ENCODE peak calls at places on chromosomes 16 and 17, in seven cellular contexts. One of them, this sample, is unnamed.

GRCh38 chr16:4360538-4361021 is 9.5 kb upstream of the PAM16 start:
- DNase-seq in hepatic stellate cell: no peak
- DNase-seq in stimulated activated CD8-positive, alpha-beta memory T cell treated with anti-CD3 and anti-CD28 coated beads, Interleukin-7, amount 100 ng/mL, for 24 hours: no peak
- DNase-seq in esophagus squamous epithelium: no peak
- DNase-seq in IMR-90: no peak
- DNase-seq in GM19239: no peak
- DNase-seq in right cardiac atrium: peak
- DNase-seq in this sample: no peak

GRCh38 chr17:16975266-16975651 is 3.3 kb upstream of the TNFRSF13B start:
- DNase-seq in hepatic stellate cell: no peak
- DNase-seq in stimulated activated CD8-positive, alpha-beta memory T cell treated with anti-CD3 and anti-CD28 coated beads, Interleukin-7, amount 100 ng/mL, for 24 hours: no peak
- DNase-seq in esophagus squamous epithelium: no peak
- DNase-seq in IMR-90: no peak
- DNase-seq in GM19239: no peak
- DNase-seq in right cardiac atrium: no peak
- DNase-seq in this sample: no peak

GRCh38 chr17:39122982-39123381 is 28.5 kb downstream of the PLXDC1 start:
- DNase-seq in hepatic stellate cell: no peak
- DNase-seq in stimulated activated CD8-positive, alpha-beta memory T cell treated with anti-CD3 and anti-CD28 coated beads, Interleukin-7, amount 100 ng/mL, for 24 hours: no peak
- DNase-seq in esophagus squamous epithelium: no peak
- DNase-seq in IMR-90: no peak
- DNase-seq in GM19239: no peak
- DNase-seq in right cardiac atrium: peak
- DNase-seq in this sample: no peak

GRCh38 chr17:48047741-48048320 is 328 bp upstream of the NFE2L1 start:
- DNase-seq in hepatic stellate cell: peak
- DNase-seq in stimulated activated CD8-positive, alpha-beta memory T cell treated with anti-CD3 and anti-CD28 coated beads, Interleukin-7, amount 100 ng/mL, for 24 hours: peak
- DNase-seq in esophagus squamous epithelium: peak
- DNase-seq in IMR-90: peak
- DNase-seq in GM19239: peak
- DNase-seq in right cardiac atrium: peak
- DNase-seq in this sample: peak

GRCh38 chr16:53781023-53781605 is 77.2 kb downstream of the FTO start:
- DNase-seq in hepatic stellate cell: no peak
- DNase-seq in stimulated activated CD8-positive, alpha-beta memory T cell treated with anti-CD3 and anti-CD28 coated beads, Interleukin-7, amount 100 ng/mL, for 24 hours: no peak
- DNase-seq in esophagus squamous epithelium: no peak
- DNase-seq in IMR-90: peak
- DNase-seq in GM19239: no peak
- DNase-seq in right cardiac atrium: no peak
- DNase-seq in this sample: no peak

GRCh38 chr17:35160354-35161201 is 13.0 kb downstream of the UNC45B start:
- DNase-seq in hepatic stellate cell: no peak
- DNase-seq in stimulated activated CD8-positive, alpha-beta memory T cell treated with anti-CD3 and anti-CD28 coated beads, Interleukin-7, amount 100 ng/mL, for 24 hours: no peak
- DNase-seq in esophagus squamous epithelium: no peak
- DNase-seq in IMR-90: no peak
- DNase-seq in GM19239: no peak
- DNase-seq in right cardiac atrium: no peak
- DNase-seq in this sample: peak

GRCh38 chr17:54194268-54194667 is 371.5 kb downstream of the KIF2B start:
- DNase-seq in hepatic stellate cell: no peak
- DNase-seq in stimulated activated CD8-positive, alpha-beta memory T cell treated with anti-CD3 and anti-CD28 coated beads, Interleukin-7, amount 100 ng/mL, for 24 hours: no peak
- DNase-seq in esophagus squamous epithelium: no peak
- DNase-seq in IMR-90: no peak
- DNase-seq in GM19239: no peak
- DNase-seq in right cardiac atrium: no peak
- DNase-seq in this sample: no peak

GRCh38 chr16:2919511-2920255 is 8.0 kb downstream of the FLYWCH1 start:
- DNase-seq in hepatic stellate cell: peak
- DNase-seq in stimulated activated CD8-positive, alpha-beta memory T cell treated with anti-CD3 and anti-CD28 coated beads, Interleukin-7, amount 100 ng/mL, for 24 hours: no peak
- DNase-seq in esophagus squamous epithelium: no peak
- DNase-seq in IMR-90: peak
- DNase-seq in GM19239: no peak
- DNase-seq in right cardiac atrium: no peak
- DNase-seq in this sample: peak

GRCh38 chr16:10266809-10267208 is 84.6 kb upstream of the GRIN2A start:
- DNase-seq in hepatic stellate cell: no peak
- DNase-seq in stimulated activated CD8-positive, alpha-beta memory T cell treated with anti-CD3 and anti-CD28 coated beads, Interleukin-7, amount 100 ng/mL, for 24 hours: no peak
- DNase-seq in esophagus squamous epithelium: no peak
- DNase-seq in IMR-90: no peak
- DNase-seq in GM19239: peak
- DNase-seq in right cardiac atrium: no peak
- DNase-seq in this sample: no peak

GRCh38 chr17:57484826-57485565 is 228.7 kb downstream of the MSI2 start:
- DNase-seq in hepatic stellate cell: no peak
- DNase-seq in stimulated activated CD8-positive, alpha-beta memory T cell treated with anti-CD3 and anti-CD28 coated beads, Interleukin-7, amount 100 ng/mL, for 24 hours: no peak
- DNase-seq in esophagus squamous epithelium: no peak
- DNase-seq in IMR-90: no peak
- DNase-seq in GM19239: no peak
- DNase-seq in right cardiac atrium: no peak
- DNase-seq in this sample: no peak

GRCh38 chr16:83995756-83996155 is 27.7 kb downstream of the NECAB2 start:
- DNase-seq in hepatic stellate cell: no peak
- DNase-seq in stimulated activated CD8-positive, alpha-beta memory T cell treated with anti-CD3 and anti-CD28 coated beads, Interleukin-7, amount 100 ng/mL, for 24 hours: no peak
- DNase-seq in esophagus squamous epithelium: no peak
- DNase-seq in IMR-90: peak
- DNase-seq in GM19239: no peak
- DNase-seq in right cardiac atrium: peak
- DNase-seq in this sample: no peak

GRCh38 chr17:2087597-2088211 is 32.8 kb downstream of the HIC1 start:
- DNase-seq in hepatic stellate cell: no peak
- DNase-seq in stimulated activated CD8-positive, alpha-beta memory T cell treated with anti-CD3 and anti-CD28 coated beads, Interleukin-7, amount 100 ng/mL, for 24 hours: no peak
- DNase-seq in esophagus squamous epithelium: no peak
- DNase-seq in IMR-90: peak
- DNase-seq in GM19239: no peak
- DNase-seq in right cardiac atrium: no peak
- DNase-seq in this sample: peak

GRCh38 chr17:77407321-77408277 is 266.8 kb downstream of the SEC14L1 start:
- DNase-seq in hepatic stellate cell: no peak
- DNase-seq in stimulated activated CD8-positive, alpha-beta memory T cell treated with anti-CD3 and anti-CD28 coated beads, Interleukin-7, amount 100 ng/mL, for 24 hours: no peak
- DNase-seq in esophagus squamous epithelium: no peak
- DNase-seq in IMR-90: no peak
- DNase-seq in GM19239: no peak
- DNase-seq in right cardiac atrium: no peak
- DNase-seq in this sample: no peak

GRCh38 chr17:58300336-58300735 is 19.6 kb upstream of the MPO start:
- DNase-seq in hepatic stellate cell: no peak
- DNase-seq in stimulated activated CD8-positive, alpha-beta memory T cell treated with anti-CD3 and anti-CD28 coated beads, Interleukin-7, amount 100 ng/mL, for 24 hours: no peak
- DNase-seq in esophagus squamous epithelium: no peak
- DNase-seq in IMR-90: no peak
- DNase-seq in GM19239: no peak
- DNase-seq in right cardiac atrium: no peak
- DNase-seq in this sample: no peak

GRCh38 chr16:12188674-12189249 is 212.2 kb downstream of the SNX29 start:
- DNase-seq in hepatic stellate cell: no peak
- DNase-seq in stimulated activated CD8-positive, alpha-beta memory T cell treated with anti-CD3 and anti-CD28 coated beads, Interleukin-7, amount 100 ng/mL, for 24 hours: no peak
- DNase-seq in esophagus squamous epithelium: no peak
- DNase-seq in IMR-90: no peak
- DNase-seq in GM19239: no peak
- DNase-seq in right cardiac atrium: no peak
- DNase-seq in this sample: no peak

GRCh38 chr17:51006601-51007000 is 114.1 kb downstream of the SPAG9 start:
- DNase-seq in hepatic stellate cell: peak
- DNase-seq in stimulated activated CD8-positive, alpha-beta memory T cell treated with anti-CD3 and anti-CD28 coated beads, Interleukin-7, amount 100 ng/mL, for 24 hours: no peak
- DNase-seq in esophagus squamous epithelium: no peak
- DNase-seq in IMR-90: peak
- DNase-seq in GM19239: no peak
- DNase-seq in right cardiac atrium: no peak
- DNase-seq in this sample: no peak

This sample was measured in CD8-positive, alpha-beta T cell.